ENCODE peak calls at places on chromosomes 5 and 9, in four cellular contexts. Q is heart left ventricle, C is left ventricle myocardium inferior, L is HCT116. M is an unnamed sample.

GRCh38 chr5:90099099-90099498 is 310.5 kb downstream of the CETN3 start:
- DNase-seq in Q (no peak), C (no peak), L (no peak), M (no peak)

GRCh38 chr5:81633471-81633870 is 117.4 kb downstream of the SSBP2 start:
- DNase-seq in Q (no peak), C (no peak), L (no peak), M (no peak)

GRCh38 chr5:103422756-103423155 is 139.8 kb downstream of the NUDT12 start:
- DNase-seq in Q (no peak), C (no peak), L (no peak), M (no peak)

GRCh38 chr5:8676731-8677130 is 807.8 kb downstream of the MTRR start:
- DNase-seq in Q (no peak), C (no peak), L (no peak), M (no peak)

GRCh38 chr9:97954550-97954989 is 16.6 kb upstream of the HEMGN start:
- DNase-seq in Q (peak), C (no peak), L (peak), M (peak)

GRCh38 chr5:33523208-33523771 is 82.5 kb downstream of the TARS1 start:
- DNase-seq in Q (no peak), C (no peak), L (no peak), M (no peak)

GRCh38 chr5:126755593-126755992 is 21.3 kb upstream of the LMNB1 start:
- DNase-seq in Q (no peak), C (no peak), L (no peak), M (no peak)

GRCh38 chr5:144183254-144183889 is 12.7 kb downstream of the KCTD16 start:
- DNase-seq in Q (no peak), C (no peak), L (no peak), M (no peak)

GRCh38 chr5:140554454-140554853 is 2.8 kb downstream of the SRA1 start:
- DNase-seq in Q (no peak), C (no peak), L (no peak), M (no peak)

GRCh38 chr9:137723396-137724113 is 104.8 kb downstream of the EHMT1 start:
- DNase-seq in Q (no peak), C (no peak), L (no peak), M (no peak)

GRCh38 chr5:113070901-113071300 is 94.3 kb downstream of the DCP2 start:
- DNase-seq in Q (no peak), C (no peak), L (no peak), M (no peak)

GRCh38 chr5:60701317-60701988 is 1.5 kb upstream of the DEPDC1B start:
- DNase-seq in Q (no peak), C (no peak), L (no peak), M (no peak)

GRCh38 chr5:174690256-174690655 is 34.1 kb upstream of the MSX2 start:
- DNase-seq in Q (no peak), C (no peak), L (no peak), M (no peak)

GRCh38 chr5:157449011-157449723 is 10.8 kb upstream of the NIPAL4 start:
- DNase-seq in Q (peak), C (peak), L (no peak), M (no peak)

GRCh38 chr5:142823176-142823575 is 53.0 kb downstream of the ARHGAP26 start:
- DNase-seq in Q (no peak), C (no peak), L (no peak), M (no peak)

GRCh38 chr9:4499917-4500316 is 9.6 kb downstream of the SLC1A1 start:
- DNase-seq in Q (no peak), C (peak), L (no peak), M (no peak)

GRCh38 chr5:55604611-55605067 is 69.9 kb upstream of the PLPP1 start:
- DNase-seq in Q (no peak), C (no peak), L (no peak), M (no peak)

GRCh38 chr9:78989031-78989658 is 582.6 kb upstream of the TLE4 start:
- DNase-seq in Q (no peak), C (no peak), L (no peak), M (no peak)

GRCh38 chr5:104179057-104179456 is 616.5 kb upstream of the NUDT12 start:
- DNase-seq in Q (no peak), C (no peak), L (peak), M (no peak)

GRCh38 chr9:136762915-136763648 is 1.2 kb downstream of the LCN15 start:
- DNase-seq in Q (peak), C (peak), L (peak), M (no peak)

GRCh38 chr5:177388521-177389052 is 4.4 kb downstream of the SLC34A1 start:
- DNase-seq in Q (no peak), C (no peak), L (no peak), M (no peak)

GRCh38 chr9:68508547-68508946 is 32.1 kb downstream of the TMEM252 start:
- DNase-seq in Q (no peak), C (no peak), L (no peak), M (no peak)

GRCh38 chr5:11955386-11955785 is 51.1 kb upstream of the CTNND2 start:
- DNase-seq in Q (no peak), C (no peak), L (no peak), M (no peak)

GRCh38 chr5:109876941-109877669 is 187.4 kb downstream of the MAN2A1 start:
- DNase-seq in Q (no peak), C (no peak), L (no peak), M (no peak)

GRCh38 chr5:57750282-57750681 is 267.7 kb upstream of the ACTBL2 start:
- DNase-seq in Q (no peak), C (no peak), L (no peak), M (no peak)

DNA sequence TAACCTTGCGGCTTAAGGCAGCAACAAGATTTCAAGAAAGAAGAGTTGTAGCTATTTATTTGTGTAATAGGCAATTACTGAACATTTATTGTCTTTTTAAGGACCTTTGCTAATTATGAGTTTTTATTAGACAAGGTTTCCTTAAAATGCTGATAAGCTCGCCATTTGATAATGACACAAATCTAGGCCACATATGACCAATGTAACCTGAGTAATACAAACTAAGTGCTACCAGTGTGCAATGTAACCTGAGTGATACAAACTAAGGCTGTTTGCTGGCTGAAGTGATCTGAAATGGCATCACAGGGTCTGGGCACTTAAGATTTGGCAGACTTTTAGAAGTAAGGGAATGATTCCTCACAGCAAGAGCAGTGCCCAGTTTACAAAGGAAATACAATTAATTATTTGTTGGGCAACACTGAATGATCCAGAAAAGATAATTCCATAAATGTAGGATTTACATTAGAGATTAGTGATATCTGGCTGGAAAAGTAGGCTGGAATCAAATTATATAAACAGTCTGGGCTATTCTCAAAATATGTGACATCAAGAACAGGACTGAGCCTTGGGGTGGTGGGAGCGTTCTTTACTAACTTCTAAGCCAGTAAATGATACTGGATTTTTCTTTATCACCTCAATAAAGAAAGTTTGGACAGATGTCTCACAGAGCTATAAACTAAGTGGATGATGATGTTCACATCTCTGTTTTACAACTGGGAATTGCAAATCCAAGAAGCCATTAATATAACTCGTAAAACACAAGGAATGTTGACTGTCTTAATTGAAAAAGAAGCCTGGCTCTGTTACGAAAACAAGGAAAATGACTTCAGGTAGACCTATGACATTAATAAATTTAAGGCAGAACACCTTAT is 54.8 kb downstream of the MRPS27 start:
- DNase-seq in Q (no peak), C (no peak), L (no peak), M (no peak)
- H3K27ac ChIP-seq in Q (peak), C (no peak), L (no peak), M (no peak)

DNA sequence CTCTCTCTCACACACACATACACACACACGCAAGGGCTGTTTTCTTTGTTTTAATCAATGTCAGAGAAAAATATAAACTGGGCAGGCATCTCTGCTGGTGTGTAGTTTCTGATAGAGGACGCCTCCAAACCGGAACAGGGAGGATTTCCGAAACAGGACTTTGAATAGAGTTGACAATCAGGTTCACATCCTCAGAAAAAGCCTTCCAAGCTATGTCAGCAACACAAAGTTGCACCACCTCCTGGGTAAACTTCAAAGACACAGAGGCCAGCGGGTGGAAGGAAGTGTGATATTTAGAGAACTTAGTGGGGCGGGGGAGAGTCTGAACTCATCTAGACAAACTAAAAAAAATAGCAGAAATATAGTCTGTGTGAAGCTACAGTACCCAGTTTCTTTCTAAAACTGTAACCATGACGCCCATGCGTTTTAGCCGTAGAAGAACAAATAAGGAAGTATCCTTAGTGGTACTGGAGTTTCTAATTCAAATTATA is 1.2 kb downstream of the ST8SIA4 start:
- DNase-seq in Q (peak), C (no peak), L (no peak), M (peak)
- H3K27ac ChIP-seq in Q (peak), C (peak), L (no peak), M (peak)

DNA sequence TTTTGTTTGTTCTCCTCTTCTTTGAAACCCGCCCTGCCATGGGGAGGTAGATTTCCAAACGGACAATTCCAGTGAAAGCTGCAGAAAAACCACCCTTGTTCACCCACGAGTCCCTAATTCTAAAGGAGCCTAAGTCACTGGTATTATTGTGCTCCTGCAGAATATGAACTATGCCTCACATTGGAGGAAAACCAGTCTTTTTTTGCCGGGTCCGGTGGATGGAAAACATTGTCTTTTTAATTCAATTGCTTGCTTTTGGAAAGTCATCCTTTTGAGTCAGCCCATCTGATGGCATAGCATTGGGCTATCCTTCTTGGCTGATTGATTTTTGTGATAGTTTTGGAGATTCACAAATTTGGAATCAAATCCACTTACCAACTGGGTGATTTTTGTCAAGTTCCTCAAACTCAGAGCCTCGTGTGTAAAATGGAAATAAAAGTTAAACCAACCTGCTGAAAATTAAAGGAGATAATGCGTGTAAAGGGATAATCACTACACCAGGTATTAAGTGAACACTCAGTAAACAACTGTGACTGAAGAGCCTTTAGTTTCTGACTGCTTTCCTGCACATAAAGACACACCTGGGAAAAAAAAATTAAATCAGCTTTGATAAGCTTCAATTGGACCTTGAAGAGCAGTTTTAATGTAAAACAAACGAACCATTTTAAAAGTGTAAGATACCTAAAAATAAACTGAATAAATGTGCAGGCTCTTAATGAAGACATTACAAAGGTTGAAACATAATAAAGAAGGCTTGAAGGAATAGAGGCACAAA is 783 bp upstream of the CCNJL start:
- DNase-seq in Q (no peak), C (no peak), L (no peak), M (no peak)
- H3K27ac ChIP-seq in Q (peak), C (peak), L (peak), M (no peak)

GRCh38 chr9:134374301-134375010 is 48.2 kb downstream of the RXRA start:
- DNase-seq in Q (peak), C (peak), L (no peak), M (no peak)

GRCh38 chr9:134376386-134377142 is 50.3 kb downstream of the RXRA start:
- DNase-seq in Q (peak), C (peak), L (no peak), M (no peak)

GRCh38 chr9:134375430-134376385 is 49.5 kb downstream of the RXRA start:
- DNase-seq in Q (peak), C (peak), L (no peak), M (no peak)

GRCh38 chr9:134373953-134374300 is 47.7 kb downstream of the RXRA start:
- DNase-seq in Q (no peak), C (no peak), L (no peak), M (no peak)

GRCh38 chr9:134375011-134375390 is 48.7 kb downstream of the RXRA start:
- DNase-seq in Q (peak), C (peak), L (no peak), M (no peak)
- H3K27ac ChIP-seq in Q (peak), C (peak), L (no peak), M (peak)

DNA sequence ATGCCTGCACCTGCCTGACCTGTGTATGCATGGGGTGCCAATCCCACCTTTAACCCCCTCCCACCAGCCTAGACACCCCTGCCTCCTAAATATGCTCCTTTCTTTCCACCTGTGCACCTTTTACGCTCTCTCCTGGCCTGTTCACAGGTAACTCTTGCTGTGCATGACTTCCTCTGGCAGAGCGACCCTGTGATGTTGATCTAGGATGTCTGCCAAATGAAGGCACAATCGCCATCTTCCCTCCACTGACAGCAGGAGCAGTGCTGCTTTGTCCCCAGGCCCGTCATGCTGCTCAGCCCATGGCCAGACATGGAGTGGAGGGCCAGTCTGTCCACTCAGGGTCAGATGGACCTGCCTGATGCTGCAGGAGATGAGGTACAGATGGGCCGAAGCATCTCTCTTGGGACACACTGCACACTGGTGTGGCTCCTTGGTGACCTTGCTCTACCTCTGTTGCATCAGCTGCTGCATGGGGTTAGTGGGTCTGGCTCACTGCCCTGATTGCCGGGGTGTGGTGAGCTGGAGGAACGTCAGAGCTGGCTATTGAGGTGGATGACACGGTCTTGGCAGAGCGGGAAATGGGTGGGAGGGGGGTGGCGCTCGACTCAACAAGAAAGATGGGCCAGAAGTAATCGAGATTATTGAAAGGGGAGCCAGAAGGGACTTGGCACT is 101.6 kb upstream of the PITX1 start:
- DNase-seq in Q (peak), C (peak), L (peak), M (no peak)
- H3K27ac ChIP-seq in Q (no peak), C (no peak), L (no peak), M (no peak)

GRCh38 chr9:129343119-129343696 is 165.1 kb upstream of the IER5L start:
- DNase-seq in Q (no peak), C (no peak), L (no peak), M (no peak)
- H3K27ac ChIP-seq in Q (peak), C (peak), L (peak), M (no peak)

DNA sequence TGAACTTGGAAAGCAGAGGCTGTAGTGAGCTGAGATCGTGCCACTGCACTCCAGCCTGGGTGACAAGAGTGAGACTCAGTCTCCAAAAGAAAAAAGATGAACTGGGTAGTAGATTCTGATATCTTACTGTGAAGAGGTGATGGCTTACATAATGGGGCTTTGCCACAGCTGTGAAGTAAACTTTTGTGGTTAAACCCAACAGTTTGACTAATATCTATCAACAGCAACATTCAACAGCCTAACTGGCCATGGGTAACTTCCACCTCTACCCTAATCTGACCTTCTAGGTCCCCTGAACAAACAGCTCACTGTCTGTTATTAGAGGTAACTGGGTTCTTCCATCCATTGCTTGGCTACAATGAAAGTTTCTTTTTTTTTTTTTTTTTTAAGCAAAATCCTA is 52.1 kb downstream of the TLE1 start:
- DNase-seq in Q (no peak), C (no peak), L (no peak), M (no peak)
- H3K27ac ChIP-seq in Q (no peak), C (no peak), L (no peak), M (no peak)